ENCODE peak calls at places on chromosomes 1 and 21, in six cellular contexts. D, E, W, S, Q and H are unnamed samples. For H3K4me1, the result is how much of the 10 kb centered on the place peaks cover.

GRCh38 chr1:88655685-88656299 is 28.3 kb upstream of the PKN2 start:
- DNase-seq in Q (no peak), S (peak), E (no peak), D (peak), W (no peak), H (no peak)

GRCh38 chr1:154972517-154973343 is 1.8 kb upstream of the CKS1B start:
- DNase-seq in D (no peak), S (peak), Q (peak), E (no peak), W (peak), H (peak)

GRCh38 chr1:56540467-56540866 is 38.9 kb downstream of the PLPP3 start:
- DNase-seq in Q (no peak), E (no peak), D (no peak), W (no peak), S (no peak), H (no peak)

GRCh38 chr21:40846566-40847411 is at the start of gene DSCAM:
- DNase-seq in S (peak), W (no peak), D (no peak), Q (peak), E (no peak), H (no peak)

GRCh38 chr21:26850116-26850643 is 5.0 kb upstream of the ADAMTS1 start:
- DNase-seq in Q (no peak), E (no peak), D (peak), S (peak), W (no peak), H (no peak)

GRCh38 chr1:234954613-234955012 is 174.0 kb downstream of the TOMM20 start:
- DNase-seq in E (no peak), Q (no peak), S (no peak), D (no peak), W (no peak), H (no peak)

GRCh38 chr1:8456306-8456912 is 138.5 kb downstream of the SLC45A1 start:
- DNase-seq in W (no peak), S (no peak), Q (no peak), D (no peak), E (no peak), H (no peak)

GRCh38 chr1:53548031-53548491 is 88.9 kb downstream of the DMRTB1 start:
- DNase-seq in Q (peak), W (no peak), E (no peak), S (no peak), D (no peak), H (peak)

GRCh38 chr1:203450541-203451149 is 25.0 kb upstream of the PRELP start:
- DNase-seq in D (no peak), Q (peak), S (peak), E (no peak), W (no peak), H (no peak)

GRCh38 chr1:20551945-20552727 is at the start of gene FAM43B:
- DNase-seq in Q (peak), E (no peak), W (peak), S (peak), D (no peak), H (peak)

GRCh38 chr1:92476071-92476607 is 10.6 kb downstream of the GFI1 start:
- DNase-seq in D (no peak), S (peak), W (no peak), Q (peak), E (peak), H (no peak)

GRCh38 chr1:155192346-155193274 is 15.1 kb downstream of the THBS3 start:
- DNase-seq in E (no peak), Q (peak), W (no peak), S (peak), D (no peak), H (peak)

GRCh38 chr1:111351700-111352099 is 61.0 kb downstream of the CHIA start:
- DNase-seq in E (no peak), Q (no peak), S (no peak), D (no peak), W (no peak), H (no peak)

GRCh38 chr1:219587817-219588561 is 24.9 kb downstream of the ZC3H11B start:
- DNase-seq in Q (no peak), S (no peak), W (no peak), E (no peak), D (no peak), H (no peak)

GRCh38 chr1:225484657-225485606 is 57.1 kb upstream of the LBR start:
- DNase-seq in W (no peak), D (no peak), Q (peak), S (no peak), E (no peak), H (peak)

GRCh38 chr1:168609133-168609715 is 32.8 kb downstream of the XCL1 start:
- DNase-seq in Q (peak), E (no peak), D (no peak), S (peak), W (peak), H (no peak)

GRCh38 chr1:156859523-156860112 is 701 bp upstream of the INSRR start:
- DNase-seq in W (no peak), S (peak), D (no peak), Q (peak), E (peak), H (no peak)

GRCh38 chr1:65084068-65084467 is 63.9 kb upstream of the AK4 start:
- DNase-seq in Q (no peak), E (no peak), W (no peak), D (no peak), S (no peak), H (no peak)

GRCh38 chr1:157574836-157575235 is 22.5 kb upstream of the FCRL5 start:
- DNase-seq in W (no peak), S (no peak), E (no peak), Q (no peak), D (no peak), H (no peak)

GRCh38 chr1:29258974-29259801 is 22.9 kb downstream of the PTPRU start:
- DNase-seq in D (no peak), S (peak), Q (peak), E (no peak), W (no peak), H (peak)

GRCh38 chr1:115624859-115625258 is 16.9 kb upstream of the VANGL1 start:
- DNase-seq in S (no peak), D (no peak), Q (no peak), W (no peak), E (no peak), H (no peak)

GRCh38 chr1:23163395-23163794 is 5.3 kb downstream of the LUZP1 start:
- DNase-seq in Q (no peak), S (no peak), W (no peak), D (no peak), E (no peak), H (no peak)

GRCh38 chr1:23843644-23844043 is 18.4 kb upstream of the HMGCL start:
- DNase-seq in E (no peak), Q (no peak), S (no peak), W (no peak), D (no peak), H (no peak)

GRCh38 chr1:20063861-20064292 is 6.1 kb upstream of the PLA2G5 start:
- DNase-seq in S (no peak), D (no peak), W (no peak), Q (no peak), E (no peak), H (no peak)

GRCh38 chr1:93904228-93904627 is 5.0 kb downstream of the GCLM start:
- DNase-seq in W (no peak), E (no peak), Q (no peak), D (peak), S (no peak), H (no peak)

GRCh38 chr1:201295346-201295745 is 12.0 kb downstream of the PKP1 start:
- DNase-seq in S (no peak), E (no peak), Q (no peak), D (no peak), W (no peak), H (no peak)

GRCh38 chr1:202959276-202959620 is 1.1 kb upstream of the ADIPOR1 start:
- DNase-seq in E (no peak), S (no peak), W (no peak), D (no peak), Q (no peak), H (no peak)

GRCh38 chr21:33821580-33822322 is 93.9 kb downstream of the ATP5PO start:
- DNase-seq in W (no peak), Q (no peak), S (no peak), E (no peak), D (no peak), H (no peak)

GRCh38 chr1:167081594-167081993 is 8.6 kb downstream of the GPA33 start:
- DNase-seq in D (no peak), Q (no peak), E (no peak), S (no peak), W (no peak), H (no peak)

DNA sequence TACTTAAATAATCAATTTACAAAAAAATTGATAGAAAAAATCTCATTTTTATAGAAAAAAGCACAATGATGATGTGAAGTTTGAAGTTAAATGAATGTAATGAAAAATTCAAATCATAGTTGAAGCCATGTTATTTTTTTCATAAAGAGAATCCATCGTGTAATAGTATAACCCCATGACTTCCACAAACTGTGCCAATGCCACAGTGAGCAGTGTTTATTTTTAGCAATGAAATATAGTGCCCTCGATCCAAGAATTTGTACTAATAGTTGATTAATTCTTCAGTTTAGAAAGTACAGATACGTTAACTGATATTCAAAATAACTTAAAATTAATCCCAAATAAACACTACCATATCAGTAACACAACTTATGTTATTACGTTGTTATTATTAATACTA is 225.9 kb downstream of the PTPRC start:
- DNase-seq in Q (no peak), W (no peak), E (no peak), D (no peak), S (no peak), H (no peak)
- H3K4me1 ChIP-seq in Q (under half), W (under half), E (under half), D (under half), S (under half), H (under half)

GRCh38 chr21:32412998-32413504 is 545 bp downstream of the EVA1C start:
- DNase-seq in W (peak), E (no peak), D (no peak), Q (no peak), S (peak), H (peak)

GRCh38 chr21:32410916-32411315 is 1.6 kb upstream of the EVA1C start:
- DNase-seq in S (no peak), Q (no peak), D (no peak), E (no peak), W (no peak), H (no peak)

GRCh38 chr21:32413697-32414578 is 1.4 kb downstream of the EVA1C start:
- DNase-seq in E (no peak), S (no peak), Q (no peak), W (peak), D (no peak), H (peak)

GRCh38 chr21:32411366-32412161 is 942 bp upstream of the EVA1C start:
- DNase-seq in Q (peak), S (peak), E (peak), D (no peak), W (peak), H (peak)

DNA sequence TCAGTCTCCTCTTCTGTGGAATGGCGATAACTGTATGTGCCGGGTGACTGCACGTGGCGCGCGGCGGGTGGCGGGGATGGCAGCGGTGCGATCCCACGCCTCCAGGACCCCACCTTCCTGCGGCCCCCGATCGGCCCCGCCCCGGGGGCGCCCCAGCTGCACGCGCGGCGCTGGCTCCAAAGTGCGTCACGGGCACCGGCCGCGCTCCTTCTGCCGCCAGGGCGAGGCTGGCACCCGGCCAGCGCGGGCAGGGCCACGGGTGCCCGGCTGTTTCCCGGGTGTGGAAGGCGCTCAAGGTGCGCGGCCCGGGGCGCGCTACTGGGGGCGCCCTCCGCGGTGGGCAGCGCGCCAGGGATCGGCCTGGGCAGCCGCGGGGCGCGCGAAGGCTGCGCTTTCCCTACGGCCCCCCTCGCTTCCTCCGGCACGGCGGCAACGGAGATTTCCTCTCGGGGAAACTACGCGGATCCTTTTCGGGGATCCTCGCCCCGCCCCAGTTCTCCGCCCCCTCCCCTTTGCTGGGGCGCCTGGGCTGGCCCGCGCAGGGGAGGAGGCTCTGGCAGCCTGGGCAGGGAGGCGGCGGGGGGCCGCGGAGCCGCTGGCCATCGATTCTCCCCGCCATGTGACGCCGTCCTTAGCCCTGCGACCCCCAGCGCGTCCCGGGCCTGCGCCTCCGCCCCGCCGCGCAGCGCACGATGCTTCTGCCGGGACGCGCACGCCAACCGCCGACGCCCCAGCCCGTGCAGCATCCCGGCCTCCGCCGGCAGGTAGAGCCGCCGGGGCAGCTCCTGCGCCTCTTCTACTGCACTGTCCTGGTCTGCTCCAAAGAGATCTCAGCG is at the start of gene EVA1C:
- DNase-seq in D (no peak), Q (peak), W (peak), S (peak), E (peak), H (peak)
- TF ChIP-seq CTCF in D (no peak), Q (no peak), W (peak), S (no peak), E (peak), H (peak)

GRCh38 chr1:15173863-15174614 is 20.5 kb downstream of the TMEM51 start:
- DNase-seq in W (no peak), D (peak), S (no peak), E (no peak), Q (no peak), H (peak)

GRCh38 chr1:15177710-15178166 is 24.2 kb downstream of the TMEM51 start:
- DNase-seq in S (no peak), D (no peak), Q (no peak), E (no peak), W (no peak), H (no peak)

GRCh38 chr1:15174615-15174983 is 21.1 kb downstream of the TMEM51 start:
- DNase-seq in W (no peak), D (no peak), Q (no peak), S (no peak), E (no peak), H (no peak)

GRCh38 chr1:15176898-15177665 is 23.5 kb downstream of the TMEM51 start:
- DNase-seq in E (no peak), W (no peak), Q (no peak), S (no peak), D (no peak), H (no peak)

DNA sequence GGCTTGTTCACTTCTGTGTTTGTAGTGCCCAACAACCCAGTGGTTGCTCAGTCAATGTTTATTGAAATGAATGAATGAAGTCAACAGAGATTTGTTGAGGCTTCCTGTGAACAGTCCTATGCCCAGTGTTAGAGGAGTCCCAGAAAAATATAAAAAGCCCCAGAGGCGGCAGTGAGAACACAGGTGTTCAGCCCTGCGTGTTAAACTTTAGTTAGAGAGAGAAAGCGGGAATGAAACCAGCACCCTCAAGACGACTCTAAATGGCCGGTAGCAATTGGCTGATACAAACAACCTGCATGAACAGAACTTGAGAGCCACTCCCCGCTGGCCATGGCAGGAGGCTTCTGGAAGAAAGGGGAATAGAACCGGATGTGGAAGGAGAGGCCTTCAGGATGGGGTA is 22.6 kb downstream of the TMEM51 start:
- DNase-seq in Q (no peak), S (no peak), W (no peak), E (no peak), D (peak), H (no peak)
- H3K4me1 ChIP-seq in Q (under half), S (under half), W (under half), E (under half), D (half or more), H (under half)

DNA sequence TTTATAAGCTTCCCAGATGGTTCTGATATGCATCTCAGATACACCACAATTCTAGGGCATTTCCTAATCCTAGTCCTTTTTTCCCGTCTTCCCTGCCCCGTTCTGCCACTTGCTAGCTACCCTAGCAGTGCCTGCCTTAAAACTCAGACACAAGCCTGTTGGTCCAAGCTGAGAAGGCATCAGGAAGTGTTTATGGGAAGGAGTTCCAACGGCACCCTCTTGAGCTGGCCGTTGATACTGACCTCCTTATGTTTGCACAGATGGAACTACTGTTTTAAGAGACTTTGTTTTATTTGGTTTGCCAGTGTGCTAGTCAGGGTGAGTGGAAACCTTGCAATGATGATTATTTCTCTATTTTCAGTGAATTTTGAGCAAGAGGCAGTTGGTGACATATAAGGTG is 67.2 kb downstream of the UCK2 start:
- DNase-seq in Q (peak), E (no peak), S (no peak), W (no peak), D (no peak), H (no peak)
- TF ChIP-seq CTCF in Q (no peak), E (no peak), S (peak), W (no peak), D (no peak), H (no peak)

GRCh38 chr1:209411491-209411929 is 172.0 kb upstream of the CAMK1G start:
- DNase-seq in Q (no peak), E (no peak), S (no peak), W (no peak), D (no peak), H (no peak)
- H3K4me1 ChIP-seq in Q (under half), E (under half), S (under half), W (under half), D (under half), H (under half)

GRCh38 chr1:17648457-17649145 is 106.5 kb upstream of the ACTL8 start:
- DNase-seq in W (no peak), Q (no peak), E (no peak), S (no peak), D (no peak), H (no peak)

GRCh38 chr1:17649371-17650106 is 105.6 kb upstream of the ACTL8 start:
- DNase-seq in W (no peak), E (no peak), Q (no peak), S (no peak), D (no peak), H (no peak)

GRCh38 chr1:17645512-17645911 is 106.0 kb downstream of the ARHGEF10L start:
- DNase-seq in Q (no peak), D (no peak), E (no peak), W (no peak), S (no peak), H (no peak)

GRCh38 chr1:17643861-17644703 is 104.6 kb downstream of the ARHGEF10L start:
- DNase-seq in Q (no peak), E (no peak), W (no peak), S (peak), D (no peak), H (no peak)

GRCh38 chr1:17646444-17647287 is 107.2 kb downstream of the ARHGEF10L start:
- DNase-seq in Q (peak), D (no peak), W (no peak), S (peak), E (no peak), H (no peak)
- TF ChIP-seq CTCF in Q (peak), D (no peak), W (no peak), S (no peak), E (no peak), H (no peak)

GRCh38 chr1:66275601-66276023 is 258.3 kb upstream of the SGIP1 start:
- DNase-seq in Q (no peak), S (no peak), W (no peak), E (no peak), D (no peak), H (no peak)

GRCh38 chr1:66275083-66275482 is 258.9 kb upstream of the SGIP1 start:
- DNase-seq in E (no peak), D (no peak), S (no peak), Q (no peak), W (no peak), H (no peak)

GRCh38 chr1:66274634-66275033 is 259.3 kb upstream of the SGIP1 start:
- DNase-seq in W (no peak), D (peak), E (no peak), Q (no peak), S (no peak), H (no peak)

GRCh38 chr1:66278260-66279046 is 255.5 kb upstream of the SGIP1 start:
- DNase-seq in E (no peak), W (no peak), D (peak), Q (no peak), S (peak), H (no peak)

GRCh38 chr1:66276229-66276628 is 257.7 kb upstream of the SGIP1 start:
- DNase-seq in Q (no peak), D (peak), W (no peak), S (no peak), E (no peak), H (no peak)
- H3K4me1 ChIP-seq in Q (under half), D (half or more), W (under half), S (under half), E (half or more), H (half or more)